ENCODE peak calls at places on chromosome 12, in seven cellular contexts. L is NCI-H524; T is NCI-H748 treated with DMSO at 0.1 percent for 48 hours; O is NCI-H1436; R is brain microvascular endothelial cell; Y is HCT116; M is CD8-positive, alpha-beta memory T cell. Z is an unnamed sample.

GRCh38 chr12:108482717-108483212 is 32.3 kb upstream of the FICD start:
- DNase-seq in L (no peak), T (no peak), O (no peak), R (peak), Y (no peak), M (no peak), Z (no peak)

GRCh38 chr12:108257004-108257403 is 82.1 kb downstream of the CMKLR1 start:
- DNase-seq in L (peak), T (no peak), O (no peak), R (no peak), Y (no peak), M (no peak), Z (no peak)

GRCh38 chr12:50317198-50317597 is 33.9 kb upstream of the LIMA1 start:
- DNase-seq in L (no peak), T (no peak), O (no peak), R (no peak), Y (no peak), M (no peak), Z (no peak)

GRCh38 chr12:64145226-64145625 is 76.9 kb downstream of the KICS2 start:
- DNase-seq in L (no peak), T (no peak), O (no peak), R (no peak), Y (no peak), M (no peak), Z (no peak)

GRCh38 chr12:26630546-26631027 is 202.4 kb downstream of the ITPR2 start:
- DNase-seq in L (no peak), T (no peak), O (no peak), R (peak), Y (no peak), M (no peak), Z (no peak)

GRCh38 chr12:15590180-15590826 is 198.9 kb downstream of the EPS8 start:
- DNase-seq in L (peak), T (peak), O (peak), R (peak), Y (peak), M (peak), Z (peak)

GRCh38 chr12:64252708-64253107 is 30.6 kb upstream of the KICS2 start:
- DNase-seq in L (no peak), T (no peak), O (no peak), R (no peak), Y (no peak), M (no peak), Z (no peak)

GRCh38 chr12:128572311-128572810 is 251.4 kb downstream of the SLC15A4 start:
- DNase-seq in L (no peak), T (no peak), O (no peak), R (no peak), Y (no peak), M (no peak), Z (no peak)

GRCh38 chr12:113116875-113117274 is 18.7 kb downstream of the RASAL1 start:
- DNase-seq in L (no peak), T (no peak), O (peak), R (no peak), Y (no peak), M (no peak), Z (no peak)

GRCh38 chr12:128121424-128121823 is 145.5 kb upstream of the TMEM132C start:
- DNase-seq in L (no peak), T (no peak), O (no peak), R (no peak), Y (no peak), M (no peak), Z (no peak)

GRCh38 chr12:108567974-108568652 is 5.7 kb downstream of the ISCU start:
- DNase-seq in L (no peak), T (no peak), O (no peak), R (no peak), Y (no peak), M (no peak), Z (no peak)

GRCh38 chr12:105493091-105493615 is 162.7 kb downstream of the C12orf75 start:
- DNase-seq in L (no peak), T (no peak), O (no peak), R (no peak), Y (no peak), M (no peak), Z (no peak)

GRCh38 chr12:98156697-98157096 is 358.7 kb upstream of the TMPO start:
- DNase-seq in L (no peak), T (peak), O (no peak), R (no peak), Y (no peak), M (no peak), Z (no peak)

GRCh38 chr12:121767525-121768016 is 25.9 kb downstream of the RHOF start:
- DNase-seq in L (peak), T (no peak), O (peak), R (peak), Y (no peak), M (no peak), Z (peak)

GRCh38 chr12:129660961-129661360 is 242.9 kb downstream of the TMEM132D start:
- DNase-seq in L (no peak), T (no peak), O (no peak), R (no peak), Y (no peak), M (no peak), Z (no peak)

Z was measured in NCI-H2171.